ENCODE peak calls at places on chromosome 17, in six cellular contexts. Q is GM18507, E is EL, L is AG08395, W is progenitor cell of endocrine pancreas, J is myocyte. H is an unnamed sample.

GRCh38 chr17:44628234-44629188 is 27.8 kb upstream of the MEIOC start:
- DNase-seq in J (no peak), W (no peak), E (no peak), L (no peak), Q (peak), H (no peak)

GRCh38 chr17:79899584-79899983 is 60.3 kb upstream of the CBX4 start:
- DNase-seq in J (no peak), W (no peak), L (no peak), E (no peak), Q (no peak), H (no peak)

GRCh38 chr17:7888184-7888920 is at the start of gene CHD3:
- DNase-seq in W (no peak), Q (no peak), L (no peak), J (no peak), E (no peak), H (no peak)

GRCh38 chr17:82603981-82604448 is 44.2 kb downstream of the WDR45B start:
- DNase-seq in E (no peak), L (no peak), W (no peak), J (peak), Q (no peak), H (no peak)

GRCh38 chr17:42403150-42403549 is 14.9 kb upstream of the STAT3 start:
- DNase-seq in Q (no peak), E (no peak), W (no peak), L (no peak), J (no peak), H (no peak)

GRCh38 chr17:41907633-41908539 is 10.9 kb downstream of the ACLY start:
- DNase-seq in J (no peak), L (no peak), W (peak), Q (no peak), E (peak), H (peak)

GRCh38 chr17:49973271-49973615 is 4.3 kb downstream of the DLX4 start:
- DNase-seq in Q (no peak), E (no peak), L (no peak), J (no peak), W (no peak), H (no peak)

GRCh38 chr17:42323268-42323773 is 35.0 kb downstream of the STAT5A start:
- DNase-seq in W (no peak), J (no peak), Q (no peak), L (no peak), E (no peak), H (no peak)

GRCh38 chr17:17783825-17784598 is 52.8 kb downstream of the SREBF1 start:
- DNase-seq in Q (peak), E (no peak), L (no peak), W (no peak), J (no peak), H (no peak)

GRCh38 chr17:46042248-46042647 is 43.2 kb downstream of the STH start:
- DNase-seq in J (no peak), E (no peak), W (no peak), L (no peak), Q (no peak), H (no peak)

GRCh38 chr17:2844386-2844785 is 48.1 kb downstream of the RAP1GAP2 start:
- DNase-seq in E (no peak), J (no peak), W (no peak), L (no peak), Q (no peak), H (no peak)

GRCh38 chr17:75652934-75653549 is 13.9 kb downstream of the RECQL5 start:
- DNase-seq in W (no peak), J (peak), E (peak), L (peak), Q (no peak), H (peak)

GRCh38 chr17:79306688-79307323 is 232.2 kb downstream of the ENGASE start:
- DNase-seq in W (no peak), J (peak), E (no peak), L (no peak), Q (no peak), H (peak)

GRCh38 chr17:14525551-14526455 is 224.9 kb downstream of the HS3ST3B1 start:
- DNase-seq in J (no peak), E (no peak), W (no peak), L (no peak), Q (no peak), H (peak)

GRCh38 chr17:2939714-2940351 is 123.6 kb downstream of the OR1D5 start:
- DNase-seq in J (no peak), W (no peak), E (no peak), L (no peak), Q (no peak), H (no peak)

GRCh38 chr17:7413346-7413985 is 5.8 kb downstream of the NLGN2 start:
- DNase-seq in E (peak), J (no peak), W (no peak), L (peak), Q (no peak), H (peak)

GRCh38 chr17:80948091-80948960 is 43.3 kb upstream of the CHMP6 start:
- DNase-seq in E (no peak), J (no peak), Q (no peak), W (no peak), L (no peak), H (no peak)

GRCh38 chr17:44171931-44172455 is 1.5 kb downstream of the ASB16 start:
- DNase-seq in L (no peak), Q (no peak), W (no peak), J (peak), E (no peak), H (no peak)

GRCh38 chr17:42284566-42284965 is 3.7 kb upstream of the STAT5A start:
- DNase-seq in W (no peak), L (no peak), J (no peak), Q (no peak), E (no peak), H (no peak)

GRCh38 chr17:38728290-38728831 is 1.8 kb upstream of the CISD3 start:
- DNase-seq in J (no peak), Q (no peak), E (no peak), W (no peak), L (no peak), H (no peak)

H was measured in A172.